ENCODE peak calls at places on chromosome 14, in ten cellular contexts. L is fibroblast of lung; C is endothelial cell; S is myocyte; A is posterior cingulate gyrus; R is SHP77; O is activated CD4-positive, CD25-positive, alpha-beta regulatory T cell; U is GM06990; K is stomach; Z is HepG2. E is an unnamed sample.
A peak's percentile ranks its signal among the peaks of the same experiment; 100 is the strongest.

GRCh38 chr14:71321556-71322315 is 414.5 kb downstream of the PCNX1 start:
- DNase-seq in L (peak; percentile 74), U (no peak), Z (peak; percentile 72), R (peak; percentile 7), K (no peak), C (no peak), S (peak; percentile 28), A (no peak), O (no peak), E (no peak)

GRCh38 chr14:88013750-88014349 is 8.9 kb downstream of the GPR65 start:
- DNase-seq in S (peak; percentile 75), Z (peak; percentile 66), C (peak; percentile 65), A (peak; percentile 58), U (no peak), O (no peak), L (peak; percentile 58), K (peak; percentile 74), R (peak; percentile 54), E (peak; percentile 71)

GRCh38 chr14:91924871-91925726 is 22.4 kb downstream of the FBLN5 start:
- DNase-seq in U (no peak), L (peak; percentile 52), S (no peak), Z (no peak), O (no peak), C (no peak), K (no peak), R (no peak), A (no peak), E (no peak)

GRCh38 chr14:53391156-53391555 is 238.0 kb upstream of the DDHD1 start:
- DNase-seq in R (no peak), U (no peak), S (peak; percentile 82), Z (peak; percentile 13), L (peak; percentile 90), A (no peak), C (no peak), K (no peak), O (no peak), E (no peak)

GRCh38 chr14:33280646-33281045 is 342.0 kb downstream of the NPAS3 start:
- DNase-seq in Z (no peak), R (no peak), A (no peak), K (no peak), O (no peak), S (no peak), U (no peak), L (peak; percentile 70), C (no peak), E (no peak)

GRCh38 chr14:105532735-105533141 is 6.4 kb downstream of the TMEM121 start:
- DNase-seq in R (no peak), Z (peak; percentile 56), K (no peak), S (peak; percentile 32), L (peak; percentile 12), U (no peak), A (no peak), C (peak; percentile 43), O (no peak), E (peak; percentile 72)

GRCh38 chr14:96151242-96151641 is 53.4 kb upstream of the BDKRB2 start:
- DNase-seq in C (no peak), U (no peak), K (no peak), O (no peak), L (no peak), A (no peak), R (no peak), S (no peak), Z (no peak), E (no peak)

GRCh38 chr14:39376671-39377403 is 55.4 kb downstream of the FBXO33 start:
- DNase-seq in L (peak; percentile 57), A (no peak), R (no peak), U (no peak), O (no peak), Z (peak; percentile 48), S (peak; percentile 68), K (no peak), C (no peak), E (peak; percentile 21)

GRCh38 chr14:85428926-85429325 is 101.0 kb upstream of the FLRT2 start:
- DNase-seq in U (no peak), O (no peak), S (no peak), R (no peak), L (no peak), C (no peak), K (no peak), Z (no peak), A (no peak), E (no peak)

GRCh38 chr14:94116701-94117100 is 6.2 kb downstream of the IFI27 start:
- DNase-seq in R (no peak), U (no peak), C (no peak), L (no peak), K (peak; percentile 16), A (no peak), O (no peak), Z (no peak), S (no peak), E (no peak)

GRCh38 chr14:73437206-73437605 is 21.1 kb downstream of the NUMB start:
- DNase-seq in R (no peak), A (no peak), O (no peak), S (no peak), U (no peak), Z (no peak), C (no peak), K (no peak), L (no peak), E (no peak)

GRCh38 chr14:82075566-82075965 is 541.9 kb upstream of the SEL1L start:
- DNase-seq in Z (no peak), R (no peak), O (no peak), U (no peak), S (peak; percentile 18), A (no peak), C (peak; percentile 31), L (peak; percentile 2), K (peak; percentile 27), E (peak; percentile 21)

GRCh38 chr14:64704145-64704742 is at the start of gene PLEKHG3:
- DNase-seq in R (peak; percentile 63), K (peak; percentile 87), C (peak; percentile 66), L (peak; percentile 85), Z (peak; percentile 59), O (no peak), S (peak; percentile 68), U (no peak), A (peak; percentile 81), E (peak; percentile 51)

GRCh38 chr14:42078345-42078744 is 471.7 kb downstream of the LRFN5 start:
- DNase-seq in U (no peak), R (no peak), K (no peak), S (no peak), L (no peak), C (no peak), O (no peak), Z (no peak), A (no peak), E (no peak)

GRCh38 chr14:88998027-88998426 is 173.6 kb downstream of the TTC8 start:
- DNase-seq in S (no peak), U (no peak), O (no peak), Z (no peak), L (no peak), C (no peak), A (no peak), K (no peak), R (no peak), E (no peak)

GRCh38 chr14:30553311-30553989 is 5.5 kb upstream of the G2E3 start:
- DNase-seq in O (no peak), A (no peak), C (no peak), Z (no peak), L (peak; percentile 89), S (peak; percentile 9), R (no peak), U (no peak), K (no peak), E (no peak)

GRCh38 chr14:63896278-63896720 is 43.5 kb downstream of the SYNE2 start:
- DNase-seq in K (peak; percentile 76), S (peak; percentile 51), U (no peak), L (peak; percentile 96), C (no peak), Z (peak; percentile 81), R (peak; percentile 56), O (no peak), A (no peak), E (no peak)

GRCh38 chr14:104721704-104722431 is 2.2 kb upstream of the ADSS1 start:
- DNase-seq in C (no peak), Z (no peak), R (no peak), K (no peak), S (peak; percentile 92), O (no peak), L (peak; percentile 27), U (no peak), A (no peak), E (no peak)

GRCh38 chr14:61320806-61321384 is 484 bp upstream of the PRKCH start:
- DNase-seq in U (no peak), K (no peak), R (no peak), S (no peak), A (no peak), C (no peak), O (no peak), L (no peak), Z (no peak), E (no peak)

GRCh38 chr14:94056579-94057308 is 24.3 kb downstream of the DDX24 start:
- DNase-seq in Z (no peak), L (peak; percentile 19), R (no peak), O (no peak), U (no peak), S (peak; percentile 59), A (peak; percentile 9), C (no peak), K (no peak), E (no peak)

GRCh38 chr14:99203080-99203479 is 68.9 kb downstream of the BCL11B start:
- DNase-seq in A (no peak), K (no peak), S (no peak), U (no peak), R (no peak), O (no peak), Z (no peak), C (no peak), L (no peak), E (no peak)

GRCh38 chr14:30873308-30874119 is 845 bp upstream of the COCH start:
- DNase-seq in R (no peak), C (no peak), L (no peak), U (no peak), O (no peak), Z (no peak), K (no peak), S (no peak), A (no peak), E (no peak)

GRCh38 chr14:75306917-75307699 is 28.5 kb downstream of the FOS start:
- DNase-seq in A (no peak), Z (no peak), R (peak; percentile 74), O (no peak), L (no peak), K (no peak), C (no peak), S (peak; percentile 41), U (no peak), E (peak; percentile 64)

GRCh38 chr14:81208489-81208888 is 12.3 kb downstream of the GTF2A1 start:
- DNase-seq in C (no peak), K (no peak), A (no peak), R (no peak), S (peak; percentile 46), L (no peak), O (no peak), U (no peak), Z (no peak), E (no peak)

GRCh38 chr14:93309430-93309966 is 23.3 kb downstream of the BTBD7 start:
- DNase-seq in L (no peak), Z (no peak), O (no peak), S (no peak), U (no peak), R (no peak), C (no peak), A (no peak), K (no peak), E (no peak)

E was measured in KBM-7.